ENCODE peak calls at places on chromosomes 2 and 18, in five cellular contexts. Q, T, O, V and A are unnamed samples.
A peak's percentile ranks its signal among the peaks of the same experiment; 100 is the strongest.

GRCh38 chr18:55778731-55779460 is 190.9 kb upstream of the TCF4 start:
- DNase-seq in Q (peak; percentile 85), T (no peak), O (no peak), V (no peak), A (no peak)

GRCh38 chr18:59691996-59692395 is 5.2 kb downstream of the CCBE1 start:
- DNase-seq in Q (no peak), T (no peak), O (no peak), V (no peak), A (no peak)

GRCh38 chr18:68840554-68841263 is 42.8 kb downstream of the CCDC102B start:
- DNase-seq in Q (no peak), T (no peak), O (no peak), V (no peak), A (peak; percentile 40)

GRCh38 chr2:27214936-27215335 is 2.2 kb upstream of the CAD start:
- DNase-seq in Q (no peak), T (no peak), O (no peak), V (no peak), A (no peak)

GRCh38 chr2:27705851-27706622 is 42.3 kb downstream of the SLC4A1AP start:
- DNase-seq in Q (no peak), T (no peak), O (no peak), V (no peak), A (no peak)

GRCh38 chr2:20611077-20611843 is 39.6 kb downstream of the HS1BP3 start:
- DNase-seq in Q (no peak), T (no peak), O (no peak), V (no peak), A (no peak)

GRCh38 chr2:189298481-189298880 is 118.9 kb upstream of the COL5A2 start:
- DNase-seq in Q (no peak), T (no peak), O (no peak), V (no peak), A (no peak)

GRCh38 chr2:160299540-160299939 is 99.5 kb upstream of the ITGB6 start:
- DNase-seq in Q (no peak), T (no peak), O (no peak), V (no peak), A (no peak)

GRCh38 chr2:148201075-148202004 is 180.4 kb downstream of the MBD5 start:
- DNase-seq in Q (peak; percentile 1), T (peak; percentile 47), O (peak; percentile 1), V (no peak), A (no peak)

GRCh38 chr2:57796527-57796926 is 250.1 kb upstream of the VRK2 start:
- DNase-seq in Q (no peak), T (no peak), O (no peak), V (no peak), A (no peak)

GRCh38 chr2:188327518-188328205 is 36.0 kb downstream of the GULP1 start:
- DNase-seq in Q (no peak), T (no peak), O (no peak), V (no peak), A (no peak)

GRCh38 chr2:207253946-207254345 is 88.2 kb upstream of the KLF7 start:
- DNase-seq in Q (no peak), T (no peak), O (no peak), V (no peak), A (no peak)

GRCh38 chr2:232927793-232928563 is 57.9 kb downstream of the SNORC start:
- DNase-seq in Q (no peak), T (peak; percentile 81), O (no peak), V (no peak), A (no peak)